ENCODE peak calls at places on chromosome 17, in eight cellular contexts. One of them, this sample, is unnamed.

GRCh38 chr17:55634702-55635101 is 88.0 kb downstream of the TMEM100 start:
- DNase-seq in BJ: no peak
- DNase-seq in BE2C: no peak
- DNase-seq in mammary epithelial cell: no peak
- DNase-seq in fibroblast of pulmonary artery: peak
- DNase-seq in AG04449: no peak
- DNase-seq in thoracic aorta: no peak
- DNase-seq in ascending aorta: no peak
- DNase-seq in this sample: no peak

GRCh38 chr17:2233441-2233947 is 70.1 kb downstream of the SMG6 start:
- DNase-seq in fibroblast of pulmonary artery: peak
- DNase-seq in BJ: peak
- DNase-seq in BE2C: no peak
- DNase-seq in ascending aorta: no peak
- DNase-seq in thoracic aorta: peak
- DNase-seq in mammary epithelial cell: no peak
- DNase-seq in AG04449: no peak
- DNase-seq in this sample: no peak

GRCh38 chr17:79137015-79137770 is 62.6 kb downstream of the ENGASE start:
- DNase-seq in BJ: no peak
- DNase-seq in fibroblast of pulmonary artery: no peak
- DNase-seq in ascending aorta: no peak
- DNase-seq in mammary epithelial cell: no peak
- DNase-seq in AG04449: no peak
- DNase-seq in thoracic aorta: no peak
- DNase-seq in BE2C: no peak
- DNase-seq in this sample: no peak

GRCh38 chr17:80187493-80187892 is 17.7 kb downstream of the CARD14 start:
- DNase-seq in BJ: no peak
- DNase-seq in fibroblast of pulmonary artery: peak
- DNase-seq in BE2C: no peak
- DNase-seq in mammary epithelial cell: peak
- DNase-seq in ascending aorta: no peak
- DNase-seq in thoracic aorta: no peak
- DNase-seq in AG04449: no peak
- DNase-seq in this sample: peak

GRCh38 chr17:9905902-9906301 is 831 bp upstream of the RCVRN start:
- DNase-seq in mammary epithelial cell: no peak
- DNase-seq in BE2C: no peak
- DNase-seq in ascending aorta: no peak
- DNase-seq in fibroblast of pulmonary artery: peak
- DNase-seq in BJ: no peak
- DNase-seq in thoracic aorta: no peak
- DNase-seq in AG04449: no peak
- DNase-seq in this sample: no peak

GRCh38 chr17:68542698-68543463 is 30.7 kb downstream of the PRKAR1A start:
- DNase-seq in AG04449: no peak
- DNase-seq in ascending aorta: no peak
- DNase-seq in BJ: no peak
- DNase-seq in thoracic aorta: no peak
- DNase-seq in BE2C: no peak
- DNase-seq in mammary epithelial cell: no peak
- DNase-seq in fibroblast of pulmonary artery: no peak
- DNase-seq in this sample: no peak

GRCh38 chr17:65408050-65408449 is 153.4 kb downstream of the AXIN2 start:
- DNase-seq in AG04449: no peak
- DNase-seq in fibroblast of pulmonary artery: no peak
- DNase-seq in mammary epithelial cell: no peak
- DNase-seq in BE2C: no peak
- DNase-seq in ascending aorta: no peak
- DNase-seq in BJ: no peak
- DNase-seq in thoracic aorta: no peak
- DNase-seq in this sample: no peak

GRCh38 chr17:8885968-8886674 is 18.6 kb upstream of the PIK3R6 start:
- DNase-seq in BJ: no peak
- DNase-seq in BE2C: no peak
- DNase-seq in mammary epithelial cell: no peak
- DNase-seq in thoracic aorta: no peak
- DNase-seq in fibroblast of pulmonary artery: no peak
- DNase-seq in AG04449: no peak
- DNase-seq in ascending aorta: no peak
- DNase-seq in this sample: no peak

GRCh38 chr17:49687878-49688491 is 10.1 kb upstream of the SPOP start:
- DNase-seq in BE2C: no peak
- DNase-seq in fibroblast of pulmonary artery: peak
- DNase-seq in mammary epithelial cell: no peak
- DNase-seq in BJ: no peak
- DNase-seq in thoracic aorta: no peak
- DNase-seq in ascending aorta: no peak
- DNase-seq in AG04449: no peak
- DNase-seq in this sample: no peak

GRCh38 chr17:45948881-45949624 is 50.0 kb upstream of the STH start:
- DNase-seq in mammary epithelial cell: peak
- DNase-seq in BJ: peak
- DNase-seq in AG04449: no peak
- DNase-seq in fibroblast of pulmonary artery: peak
- DNase-seq in BE2C: peak
- DNase-seq in thoracic aorta: no peak
- DNase-seq in ascending aorta: peak
- DNase-seq in this sample: peak

GRCh38 chr17:9817086-9817485 is 4.8 kb downstream of the GSG1L2 start:
- DNase-seq in fibroblast of pulmonary artery: peak
- DNase-seq in BE2C: no peak
- DNase-seq in ascending aorta: no peak
- DNase-seq in AG04449: no peak
- DNase-seq in BJ: no peak
- DNase-seq in thoracic aorta: no peak
- DNase-seq in mammary epithelial cell: peak
- DNase-seq in this sample: no peak

GRCh38 chr17:79995691-79996090 is 40.0 kb downstream of the TBC1D16 start:
- DNase-seq in AG04449: no peak
- DNase-seq in ascending aorta: no peak
- DNase-seq in fibroblast of pulmonary artery: no peak
- DNase-seq in BE2C: no peak
- DNase-seq in mammary epithelial cell: no peak
- DNase-seq in thoracic aorta: no peak
- DNase-seq in BJ: no peak
- DNase-seq in this sample: no peak

GRCh38 chr17:45335721-45336120 is 18.9 kb upstream of the MAP3K14 start:
- DNase-seq in fibroblast of pulmonary artery: no peak
- DNase-seq in BE2C: no peak
- DNase-seq in thoracic aorta: no peak
- DNase-seq in AG04449: no peak
- DNase-seq in mammary epithelial cell: no peak
- DNase-seq in ascending aorta: no peak
- DNase-seq in BJ: no peak
- DNase-seq in this sample: no peak

GRCh38 chr17:51342257-51342656 is 81.9 kb downstream of the UTP18 start:
- DNase-seq in ascending aorta: no peak
- DNase-seq in thoracic aorta: no peak
- DNase-seq in fibroblast of pulmonary artery: no peak
- DNase-seq in BE2C: no peak
- DNase-seq in mammary epithelial cell: no peak
- DNase-seq in AG04449: no peak
- DNase-seq in BJ: no peak
- DNase-seq in this sample: no peak

GRCh38 chr17:40179923-40180659 is 2.8 kb downstream of the RAPGEFL1 start:
- DNase-seq in BJ: no peak
- DNase-seq in ascending aorta: no peak
- DNase-seq in AG04449: no peak
- DNase-seq in fibroblast of pulmonary artery: peak
- DNase-seq in thoracic aorta: no peak
- DNase-seq in BE2C: no peak
- DNase-seq in mammary epithelial cell: peak
- DNase-seq in this sample: no peak

GRCh38 chr17:40182606-40183005 is 5.3 kb downstream of the RAPGEFL1 start:
- DNase-seq in BJ: no peak
- DNase-seq in fibroblast of pulmonary artery: no peak
- DNase-seq in mammary epithelial cell: no peak
- DNase-seq in BE2C: no peak
- DNase-seq in ascending aorta: no peak
- DNase-seq in AG04449: no peak
- DNase-seq in thoracic aorta: no peak
- DNase-seq in this sample: no peak

GRCh38 chr17:40178660-40179059 is 1.4 kb downstream of the RAPGEFL1 start:
- DNase-seq in mammary epithelial cell: no peak
- DNase-seq in ascending aorta: no peak
- DNase-seq in fibroblast of pulmonary artery: no peak
- DNase-seq in thoracic aorta: no peak
- DNase-seq in AG04449: no peak
- DNase-seq in BE2C: no peak
- DNase-seq in BJ: no peak
- DNase-seq in this sample: no peak

GRCh38 chr17:40181205-40181604 is 3.9 kb downstream of the RAPGEFL1 start:
- DNase-seq in ascending aorta: no peak
- DNase-seq in BJ: no peak
- DNase-seq in thoracic aorta: no peak
- DNase-seq in AG04449: no peak
- DNase-seq in BE2C: peak
- DNase-seq in fibroblast of pulmonary artery: no peak
- DNase-seq in mammary epithelial cell: no peak
- DNase-seq in this sample: no peak

DNA sequence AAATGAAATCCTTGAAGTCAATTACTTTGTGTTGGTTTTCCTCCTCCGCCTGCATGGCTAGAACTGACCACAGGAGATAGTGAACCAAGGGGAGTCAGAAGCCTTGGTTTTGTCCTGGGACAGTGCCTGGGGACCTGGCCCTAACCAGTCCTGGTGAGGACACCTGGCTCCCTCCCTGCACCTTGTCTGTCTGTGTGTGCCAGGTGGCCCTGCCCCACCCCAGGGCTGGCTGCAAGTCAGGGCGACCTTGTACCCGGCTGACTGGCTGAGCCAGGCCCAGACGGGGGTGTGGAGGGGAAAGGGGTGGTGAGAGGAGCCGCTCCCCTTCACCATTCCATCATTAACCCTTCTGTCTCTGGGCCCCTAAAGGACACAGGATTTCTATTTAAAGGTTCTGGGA is 3.4 kb downstream of the RAPGEFL1 start:
- DNase-seq in mammary epithelial cell: no peak
- DNase-seq in BE2C: no peak
- DNase-seq in ascending aorta: no peak
- DNase-seq in AG04449: no peak
- DNase-seq in thoracic aorta: no peak
- DNase-seq in fibroblast of pulmonary artery: no peak
- DNase-seq in BJ: no peak
- DNase-seq in this sample: no peak
- TF ChIP-seq CTCF in mammary epithelial cell: no peak
- TF ChIP-seq CTCF in BE2C: no peak
- TF ChIP-seq CTCF in ascending aorta: no peak
- TF ChIP-seq CTCF in AG04449: no peak
- TF ChIP-seq CTCF in thoracic aorta: no peak
- TF ChIP-seq CTCF in fibroblast of pulmonary artery: no peak
- TF ChIP-seq CTCF in BJ: no peak
- TF ChIP-seq CTCF in this sample: no peak

GRCh38 chr17:74865504-74866197 is 6.0 kb upstream of the GRIN2C start:
- DNase-seq in AG04449: no peak
- DNase-seq in BE2C: no peak
- DNase-seq in thoracic aorta: no peak
- DNase-seq in BJ: no peak
- DNase-seq in fibroblast of pulmonary artery: no peak
- DNase-seq in mammary epithelial cell: no peak
- DNase-seq in ascending aorta: no peak
- DNase-seq in this sample: no peak
- TF ChIP-seq CTCF in AG04449: no peak
- TF ChIP-seq CTCF in BE2C: peak
- TF ChIP-seq CTCF in thoracic aorta: no peak
- TF ChIP-seq CTCF in BJ: no peak
- TF ChIP-seq CTCF in fibroblast of pulmonary artery: no peak
- TF ChIP-seq CTCF in mammary epithelial cell: no peak
- TF ChIP-seq CTCF in ascending aorta: no peak
- TF ChIP-seq CTCF in this sample: no peak

GRCh38 chr17:75753514-75754377 is 11.2 kb downstream of the GALK1 start:
- DNase-seq in AG04449: no peak
- DNase-seq in mammary epithelial cell: no peak
- DNase-seq in BE2C: peak
- DNase-seq in BJ: no peak
- DNase-seq in ascending aorta: no peak
- DNase-seq in fibroblast of pulmonary artery: peak
- DNase-seq in thoracic aorta: no peak
- DNase-seq in this sample: no peak
- TF ChIP-seq CTCF in AG04449: peak
- TF ChIP-seq CTCF in mammary epithelial cell: no peak
- TF ChIP-seq CTCF in BE2C: peak
- TF ChIP-seq CTCF in BJ: peak
- TF ChIP-seq CTCF in ascending aorta: peak
- TF ChIP-seq CTCF in fibroblast of pulmonary artery: peak
- TF ChIP-seq CTCF in thoracic aorta: peak
- TF ChIP-seq CTCF in this sample: peak

GRCh38 chr17:7284911-7285310 is 3.4 kb downstream of the SLC2A4 start:
- DNase-seq in AG04449: no peak
- DNase-seq in thoracic aorta: no peak
- DNase-seq in BE2C: no peak
- DNase-seq in ascending aorta: no peak
- DNase-seq in mammary epithelial cell: no peak
- DNase-seq in BJ: no peak
- DNase-seq in fibroblast of pulmonary artery: no peak
- DNase-seq in this sample: no peak

GRCh38 chr17:7281953-7282751 is 634 bp downstream of the SLC2A4 start:
- DNase-seq in BJ: no peak
- DNase-seq in AG04449: no peak
- DNase-seq in thoracic aorta: no peak
- DNase-seq in mammary epithelial cell: no peak
- DNase-seq in ascending aorta: no peak
- DNase-seq in fibroblast of pulmonary artery: no peak
- DNase-seq in BE2C: no peak
- DNase-seq in this sample: no peak

GRCh38 chr17:7283471-7284216 is 2.1 kb downstream of the SLC2A4 start:
- DNase-seq in ascending aorta: no peak
- DNase-seq in BE2C: no peak
- DNase-seq in BJ: no peak
- DNase-seq in fibroblast of pulmonary artery: no peak
- DNase-seq in thoracic aorta: no peak
- DNase-seq in mammary epithelial cell: no peak
- DNase-seq in AG04449: no peak
- DNase-seq in this sample: no peak

GRCh38 chr17:7281074-7281952 is at the start of gene SLC2A4:
- DNase-seq in thoracic aorta: peak
- DNase-seq in BJ: peak
- DNase-seq in BE2C: peak
- DNase-seq in AG04449: no peak
- DNase-seq in mammary epithelial cell: peak
- DNase-seq in fibroblast of pulmonary artery: peak
- DNase-seq in ascending aorta: peak
- DNase-seq in this sample: peak

DNA sequence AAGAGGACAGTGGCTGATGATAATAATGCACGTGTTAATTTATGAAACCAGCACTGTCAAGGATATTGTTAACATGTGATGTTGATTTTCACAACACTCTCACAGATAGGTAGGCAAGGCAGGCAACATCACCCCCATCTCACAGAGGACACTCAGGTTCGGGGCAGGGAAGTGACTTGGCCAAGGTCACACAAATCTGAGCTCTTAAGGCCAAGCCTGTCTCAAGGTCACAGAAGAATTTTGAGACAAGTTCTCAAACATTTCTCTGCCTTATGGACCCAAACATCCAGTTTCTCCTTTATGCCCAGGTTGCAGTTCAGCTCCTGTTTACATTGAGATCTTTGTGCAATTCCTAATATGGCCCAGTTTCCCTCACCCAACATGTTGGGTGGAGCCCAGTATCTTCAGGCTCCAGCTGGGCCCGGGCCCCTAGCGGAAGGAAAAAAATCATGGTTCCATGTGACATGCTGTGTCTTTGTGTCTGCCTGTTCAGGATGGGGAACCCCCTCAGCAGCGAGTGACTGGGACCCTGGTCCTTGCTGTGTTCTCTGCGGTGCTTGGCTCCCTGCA is 1.3 kb downstream of the SLC2A4 start:
- DNase-seq in thoracic aorta: no peak
- DNase-seq in fibroblast of pulmonary artery: no peak
- DNase-seq in mammary epithelial cell: no peak
- DNase-seq in BJ: no peak
- DNase-seq in AG04449: no peak
- DNase-seq in BE2C: no peak
- DNase-seq in ascending aorta: no peak
- DNase-seq in this sample: no peak
- TF ChIP-seq CTCF in thoracic aorta: no peak
- TF ChIP-seq CTCF in fibroblast of pulmonary artery: no peak
- TF ChIP-seq CTCF in mammary epithelial cell: no peak
- TF ChIP-seq CTCF in BJ: no peak
- TF ChIP-seq CTCF in AG04449: no peak
- TF ChIP-seq CTCF in BE2C: no peak
- TF ChIP-seq CTCF in ascending aorta: no peak
- TF ChIP-seq CTCF in this sample: no peak